ENCODE peak calls at places on chromosomes 11 and 22, in five cellular contexts. N is Panc1, F is fibroblast of the aortic adventitia, D is A549, E is fibroblast of pulmonary artery. L is an unnamed sample.

GRCh38 chr11:117185739-117186430 is 7.3 kb downstream of the SIDT2 start:
- DNase-seq in N (no peak), F (no peak), D (no peak), E (no peak), L (no peak)

GRCh38 chr11:64764753-64765152 is 5.0 kb upstream of the PYGM start:
- DNase-seq in N (no peak), F (no peak), D (no peak), E (no peak), L (no peak)

GRCh38 chr11:109015283-109015682 is 350.4 kb downstream of the DDX10 start:
- DNase-seq in N (peak), F (peak), D (no peak), E (peak), L (peak)

GRCh38 chr11:8262552-8263108 is 1.0 kb downstream of the LMO1 start:
- DNase-seq in N (no peak), F (peak), D (no peak), E (peak), L (peak)

GRCh38 chr22:22048318-22048942 is 65.8 kb upstream of the TOP3B start:
- DNase-seq in N (no peak), F (no peak), D (no peak), E (no peak), L (no peak)

GRCh38 chr11:61480936-61481335 is 27.6 kb upstream of the LRRC10B start:
- DNase-seq in N (no peak), F (no peak), D (peak), E (peak), L (no peak)

GRCh38 chr22:42194104-42194851 is 63.7 kb upstream of the CYP2D6 start:
- DNase-seq in N (no peak), F (no peak), D (no peak), E (no peak), L (no peak)

GRCh38 chr11:85732968-85733367 is 47.0 kb upstream of the CCDC89 start:
- DNase-seq in N (no peak), F (no peak), D (no peak), E (no peak), L (no peak)

GRCh38 chr11:1783725-1784529 is 20.2 kb upstream of the CTSD start:
- DNase-seq in N (no peak), F (no peak), D (no peak), E (no peak), L (no peak)

GRCh38 chr11:109303342-109303741 is 118.6 kb upstream of the C11orf87 start:
- DNase-seq in N (no peak), F (no peak), D (peak), E (no peak), L (no peak)

GRCh38 chr11:71248656-71249055 is 3.7 kb downstream of the SHANK2 start:
- DNase-seq in N (no peak), F (no peak), D (no peak), E (no peak), L (no peak)

GRCh38 chr11:66979336-66979980 is 4.4 kb downstream of the C11orf86 start:
- DNase-seq in N (no peak), F (peak), D (no peak), E (no peak), L (no peak)

GRCh38 chr11:125494033-125494364 is 2.1 kb downstream of the FEZ1 start:
- DNase-seq in N (no peak), F (peak), D (no peak), E (no peak), L (no peak)

GRCh38 chr22:30235687-30236170 is 10.8 kb downstream of the LIF start:
- DNase-seq in N (no peak), F (peak), D (peak), E (peak), L (peak)

GRCh38 chr11:69209936-69210659 is 54.4 kb downstream of the SMIM38 start:
- DNase-seq in N (no peak), F (no peak), D (no peak), E (no peak), L (no peak)

GRCh38 chr11:31702966-31703365 is 108.2 kb downstream of the PAX6 start:
- DNase-seq in N (no peak), F (peak), D (peak), E (peak), L (no peak)

GRCh38 chr22:24585461-24585860 is 7.4 kb downstream of the LRRC75B start:
- DNase-seq in N (no peak), F (no peak), D (no peak), E (no peak), L (no peak)

GRCh38 chr11:31645747-31646146 is 136.2 kb downstream of the ELP4 start:
- DNase-seq in N (peak), F (peak), D (peak), E (peak), L (peak)

GRCh38 chr22:43851979-43852307 is 10.4 kb downstream of the SULT4A1 start:
- DNase-seq in N (no peak), F (no peak), D (no peak), E (no peak), L (no peak)

GRCh38 chr22:21590809-21591641 is 23.5 kb downstream of the UBE2L3 start:
- DNase-seq in N (no peak), F (no peak), D (no peak), E (no peak), L (no peak)

GRCh38 chr11:65112226-65112550 is 516 bp downstream of the TM7SF2 start:
- DNase-seq in N (no peak), F (no peak), D (no peak), E (no peak), L (no peak)

GRCh38 chr11:77094841-77095365 is 7.7 kb upstream of the OMP start:
- DNase-seq in N (no peak), F (no peak), D (no peak), E (no peak), L (no peak)

GRCh38 chr11:91296628-91297027 is 928.0 kb upstream of the FAT3 start:
- DNase-seq in N (no peak), F (no peak), D (no peak), E (peak), L (peak)

GRCh38 chr11:93542753-93543246 is 391 bp downstream of the SMCO4 start:
- DNase-seq in N (no peak), F (no peak), D (no peak), E (no peak), L (no peak)

GRCh38 chr11:38791346-38791961 is 2193.4 kb upstream of the RAG2 start:
- DNase-seq in N (peak), F (peak), D (peak), E (peak), L (peak)

GRCh38 chr11:19218801-19219460 is 17.1 kb upstream of the CSRP3 start:
- DNase-seq in N (no peak), F (peak), D (no peak), E (peak), L (peak)

GRCh38 chr11:12687740-12688139 is 13.5 kb downstream of the TEAD1 start:
- DNase-seq in N (no peak), F (no peak), D (no peak), E (no peak), L (no peak)
- TF ChIP-seq CTCF in N (no peak), F (no peak), D (no peak), E (no peak), L (no peak)

GRCh38 chr11:126791446-126791845 is 209.1 kb downstream of the KIRREL3 start:
- DNase-seq in N (no peak), F (no peak), D (no peak), E (no peak), L (no peak)
- TF ChIP-seq CTCF in N (no peak), F (no peak), D (no peak), E (no peak), L (no peak)

GRCh38 chr11:13972033-13972910 is 9.7 kb downstream of the SPON1 start:
- DNase-seq in N (no peak), F (peak), D (no peak), E (peak), L (peak)

GRCh38 chr11:13966486-13966885 is 4.0 kb downstream of the SPON1 start:
- DNase-seq in N (no peak), F (no peak), D (no peak), E (no peak), L (no peak)

GRCh38 chr11:13972958-13973357 is 10.4 kb downstream of the SPON1 start:
- DNase-seq in N (no peak), F (peak), D (no peak), E (no peak), L (no peak)

GRCh38 chr11:13965337-13965736 is 2.8 kb downstream of the SPON1 start:
- DNase-seq in N (no peak), F (no peak), D (no peak), E (no peak), L (peak)

GRCh38 chr11:13970986-13971385 is 8.5 kb downstream of the SPON1 start:
- DNase-seq in N (no peak), F (peak), D (peak), E (no peak), L (peak)
- TF ChIP-seq CTCF in N (peak), F (peak), D (peak), E (peak), L (peak)

GRCh38 chr22:39682994-39683393 is 112.4 kb downstream of the CACNA1I start:
- DNase-seq in N (no peak), F (no peak), D (no peak), E (no peak), L (no peak)

GRCh38 chr22:39679652-39680051 is 109.1 kb downstream of the CACNA1I start:
- DNase-seq in N (no peak), F (no peak), D (no peak), E (no peak), L (no peak)

GRCh38 chr22:39678862-39679490 is 108.4 kb downstream of the CACNA1I start:
- DNase-seq in N (no peak), F (no peak), D (no peak), E (no peak), L (no peak)

GRCh38 chr22:39680486-39680885 is 109.9 kb downstream of the CACNA1I start:
- DNase-seq in N (no peak), F (no peak), D (no peak), E (no peak), L (no peak)

GRCh38 chr22:39681038-39681861 is 110.7 kb downstream of the CACNA1I start:
- DNase-seq in N (no peak), F (no peak), D (no peak), E (no peak), L (no peak)
- TF ChIP-seq CTCF in N (no peak), F (no peak), D (no peak), E (no peak), L (no peak)

L was measured in fibroblast of villous mesenchyme.